ENCODE peak calls at places on chromosomes 13 and 19, in ten cellular contexts. F is aorta; V is NCI-H510A treated with DMSO at 0.1 percent for 48 hours; K is NCI-H774; P is AG04450; W is cardiac muscle cell; R is Calu3; H is activated T-cell treated with anti-CD3 and anti-CD28 coated beads, Interleukin-2, amount 50 U/mL, for 1 hour; M is ovary; A is activated T-helper 1 cell treated with anti-CD3 and anti-CD28 coated beads, Interleukin-12 subunit alpha, Interleukin-12 subunit beta, Interleukin-2, Interleukin-4 antibody, amounts not matched to agents 30 ng/mL and 10 ng/mL and 1 ng/mL, durations not matched to agents 14 hours and 24 hours and 36 hours. O is an unnamed sample.

GRCh38 chr13:53357582-53357981 is 329.0 kb downstream of the OLFM4 start:
- DNase-seq in F (no peak), V (no peak), K (no peak), P (no peak), W (no peak), R (no peak), H (no peak), M (no peak), A (no peak), O (no peak)

GRCh38 chr19:11168568-11168967 is 13.0 kb upstream of the SPC24 start:
- DNase-seq in F (no peak), V (no peak), K (no peak), P (peak), W (no peak), R (peak), H (no peak), M (no peak), A (no peak), O (no peak)

GRCh38 chr19:2552859-2553258 is 76.9 kb downstream of the GADD45B start:
- DNase-seq in F (peak), V (no peak), K (no peak), P (no peak), W (no peak), R (no peak), H (peak), M (no peak), A (peak), O (no peak)

GRCh38 chr13:109412232-109412935 is 374.0 kb downstream of the IRS2 start:
- DNase-seq in F (peak), V (peak), K (peak), P (no peak), W (peak), R (peak), H (no peak), M (peak), A (no peak), O (peak)

GRCh38 chr19:44723952-44724319 is 24.6 kb upstream of the BCL3 start:
- DNase-seq in F (peak), V (peak), K (peak), P (peak), W (peak), R (peak), H (peak), M (peak), A (peak), O (peak)

GRCh38 chr13:111659236-111659635 is 338.8 kb downstream of the TEX29 start:
- DNase-seq in F (no peak), V (no peak), K (no peak), P (no peak), W (no peak), R (no peak), H (no peak), M (peak), A (no peak), O (no peak)

GRCh38 chr13:73365240-73365639 is 306.4 kb downstream of the KLF5 start:
- DNase-seq in F (no peak), V (peak), K (no peak), P (no peak), W (no peak), R (peak), H (no peak), M (no peak), A (no peak), O (no peak)

GRCh38 chr19:23401086-23401485 is 5.8 kb upstream of the ZNF91 start:
- DNase-seq in F (no peak), V (no peak), K (no peak), P (no peak), W (no peak), R (no peak), H (no peak), M (no peak), A (no peak), O (no peak)

GRCh38 chr19:51318687-51319675 is 7.5 kb downstream of the IGLON5 start:
- DNase-seq in F (no peak), V (no peak), K (no peak), P (no peak), W (no peak), R (no peak), H (no peak), M (no peak), A (no peak), O (no peak)

GRCh38 chr13:75769141-75769905 is 133.2 kb downstream of the LMO7 start:
- DNase-seq in F (no peak), V (no peak), K (no peak), P (no peak), W (no peak), R (no peak), H (no peak), M (no peak), A (no peak), O (no peak)

GRCh38 chr13:110248449-110249143 is 58.4 kb downstream of the COL4A1 start:
- DNase-seq in F (no peak), V (no peak), K (no peak), P (no peak), W (no peak), R (no peak), H (no peak), M (no peak), A (no peak), O (no peak)

GRCh38 chr19:38684862-38685665 is 37.6 kb downstream of the ACTN4 start:
- DNase-seq in F (no peak), V (no peak), K (no peak), P (no peak), W (no peak), R (no peak), H (no peak), M (no peak), A (no peak), O (no peak)

GRCh38 chr13:51698352-51698751 is 105.6 kb downstream of the DHRS12 start:
- DNase-seq in F (no peak), V (no peak), K (no peak), P (no peak), W (no peak), R (no peak), H (no peak), M (no peak), A (no peak), O (no peak)

GRCh38 chr13:93262729-93263128 is 36.1 kb downstream of the GPC6 start:
- DNase-seq in F (no peak), V (no peak), K (no peak), P (no peak), W (no peak), R (no peak), H (no peak), M (no peak), A (no peak), O (no peak)

GRCh38 chr19:27746691-27747380 is 1466.1 kb downstream of the UQCRFS1 start:
- DNase-seq in F (no peak), V (no peak), K (no peak), P (no peak), W (peak), R (peak), H (no peak), M (no peak), A (no peak), O (no peak)